ENCODE peak calls at places on chromosomes 3 and 15, in four cellular contexts. J is HepG2, E is K562, U is GM12878. B is an unnamed sample.

GRCh38 chr3:182544542-182544941 is 248.8 kb upstream of the ATP11B start:
- DNase-seq in J (no peak), E (no peak), U (no peak), B (no peak)

GRCh38 chr3:51063074-51063473 is 322.0 kb upstream of the MANF start:
- DNase-seq in J (no peak), E (no peak), U (no peak), B (no peak)

GRCh38 chr3:116378077-116378476 is 67.2 kb downstream of the LSAMP start:
- DNase-seq in J (no peak), E (no peak), U (no peak), B (no peak)

GRCh38 chr15:77032647-77033416 is 37.9 kb downstream of the PSTPIP1 start:
- DNase-seq in J (no peak), E (no peak), U (no peak), B (no peak)

GRCh38 chr3:17232442-17232841 is 347.7 kb downstream of the PLCL2 start:
- DNase-seq in J (no peak), E (no peak), U (no peak), B (no peak)

GRCh38 chr3:193488741-193489140 is 66.0 kb downstream of the ATP13A4 start:
- DNase-seq in J (no peak), E (no peak), U (no peak), B (no peak)

GRCh38 chr3:9250236-9250635 is 790 bp upstream of the SRGAP3 start:
- DNase-seq in J (no peak), E (no peak), U (no peak), B (no peak)

GRCh38 chr15:90580946-90581345 is 51.2 kb downstream of the CRTC3 start:
- DNase-seq in J (no peak), E (no peak), U (no peak), B (no peak)

GRCh38 chr15:74482661-74483060 is 21.7 kb upstream of the UBL7 start:
- DNase-seq in J (peak), E (no peak), U (no peak), B (no peak)

GRCh38 chr3:174308761-174309160 is 550.4 kb upstream of the NAALADL2 start:
- DNase-seq in J (no peak), E (no peak), U (no peak), B (no peak)

GRCh38 chr15:51094606-51095569 is at the start of gene TNFAIP8L3:
- DNase-seq in J (peak), E (no peak), U (no peak), B (peak)

GRCh38 chr15:51499379-51499976 is 123.1 kb downstream of the DMXL2 start:
- DNase-seq in J (peak), E (peak), U (no peak), B (peak)

GRCh38 chr3:133763797-133764734 is 17.9 kb downstream of the TF start:
- DNase-seq in J (no peak), E (no peak), U (no peak), B (no peak)

GRCh38 chr15:65393557-65393956 is 15.8 kb upstream of the IGDCC3 start:
- DNase-seq in J (no peak), E (no peak), U (no peak), B (no peak)

GRCh38 chr3:58151637-58152036 is 59.1 kb downstream of the DNASE1L3 start:
- DNase-seq in J (no peak), E (no peak), U (no peak), B (no peak)

GRCh38 chr3:127588675-127589577 is 1.6 kb downstream of the TPRA1 start:
- DNase-seq in J (peak), E (peak), U (no peak), B (no peak)

GRCh38 chr15:68391084-68391483 is 40.9 kb downstream of the ITGA11 start:
- DNase-seq in J (no peak), E (no peak), U (no peak), B (no peak)

GRCh38 chr15:28878209-28878608 is 7.6 kb upstream of the APBA2 start:
- DNase-seq in J (no peak), E (no peak), U (no peak), B (no peak)

GRCh38 chr15:39583586-39584265 is 2.8 kb downstream of the THBS1 start:
- DNase-seq in J (peak), E (peak), U (no peak), B (peak)

DNA sequence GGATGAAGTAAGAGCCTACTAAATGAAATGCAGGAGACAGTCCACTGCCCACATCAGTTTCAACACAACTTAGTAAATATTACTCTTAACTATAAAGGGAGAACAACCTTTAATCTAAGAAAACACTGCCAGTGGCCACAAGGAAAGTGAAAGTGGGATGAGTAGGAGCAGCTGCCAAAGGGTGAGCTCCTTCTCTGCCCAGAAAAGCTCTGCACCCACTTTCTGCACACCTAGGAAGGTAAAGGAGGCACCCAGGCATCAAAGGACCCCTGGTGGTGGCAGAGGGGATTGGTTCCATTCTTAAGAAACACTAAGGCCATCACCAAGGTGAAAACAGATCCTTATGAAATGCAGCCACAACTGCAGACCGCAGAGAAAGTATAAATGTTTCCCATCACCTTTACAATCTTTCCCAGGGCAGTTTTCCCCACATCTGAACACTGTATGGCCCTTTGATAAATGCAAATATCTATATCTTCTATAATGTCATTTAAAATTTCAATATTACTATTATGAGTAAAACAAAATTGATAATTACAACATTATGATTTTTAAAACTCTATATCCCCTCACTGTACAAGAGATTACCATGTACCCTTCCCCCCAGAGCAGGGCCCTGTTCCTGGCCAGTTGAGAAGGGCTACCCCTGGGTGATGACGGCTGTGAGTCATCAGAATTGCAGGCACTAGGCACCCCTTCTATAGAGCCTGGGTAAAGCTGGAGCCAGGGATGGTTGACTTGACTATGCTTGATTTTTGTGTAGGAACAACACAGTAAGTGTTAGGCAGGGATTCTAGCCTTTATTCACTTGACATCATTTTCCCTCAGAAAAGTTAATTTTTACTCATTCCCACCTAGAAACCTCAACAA is 92.0 kb downstream of the SNRK start:
- DNase-seq in J (peak), E (peak), U (peak), B (peak)
- TF ChIP-seq TARDBP in J (no peak), E (no peak), U (no peak), B (no peak)

DNA sequence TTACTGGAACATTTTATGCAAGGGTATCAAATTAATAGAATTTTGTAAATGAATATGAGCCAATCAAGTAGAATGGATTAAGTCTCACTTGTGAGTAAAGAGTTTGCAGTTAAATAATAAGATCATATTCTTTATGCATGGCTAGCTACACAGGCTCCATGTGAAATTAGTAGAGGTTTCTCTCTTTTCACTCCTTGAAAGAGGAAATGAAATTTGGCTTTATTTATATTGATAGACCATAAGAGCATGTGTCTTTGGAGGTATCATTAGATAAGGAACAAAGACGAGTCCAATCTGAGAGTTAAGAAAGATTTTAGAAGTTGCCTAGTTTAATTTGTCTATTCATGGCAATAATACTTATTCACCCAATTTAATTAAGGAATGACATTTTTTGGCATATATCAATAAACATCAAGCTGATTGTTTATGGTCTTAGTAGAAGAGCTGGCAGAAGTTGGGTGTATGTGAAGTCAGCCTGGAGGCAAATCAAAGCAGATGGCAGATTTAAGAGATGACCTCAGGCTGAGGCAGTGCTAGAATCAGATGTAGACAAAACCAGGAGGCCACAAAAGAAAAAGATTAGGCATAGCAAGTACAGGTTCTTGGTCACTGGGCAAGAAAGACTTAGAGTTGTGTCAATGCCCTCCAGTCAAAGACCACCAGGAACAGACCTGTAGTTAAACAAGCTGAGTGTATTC is 406.5 kb upstream of the ARHGEF26 start:
- DNase-seq in J (no peak), E (no peak), U (no peak), B (no peak)
- TF ChIP-seq TARDBP in J (no peak), E (no peak), U (no peak), B (no peak)

GRCh38 chr3:171347017-171347979 is 112.9 kb downstream of the TNIK start:
- DNase-seq in J (no peak), E (no peak), U (peak), B (no peak)
- TF ChIP-seq TARDBP in J (no peak), E (no peak), U (no peak), B (no peak)

DNA sequence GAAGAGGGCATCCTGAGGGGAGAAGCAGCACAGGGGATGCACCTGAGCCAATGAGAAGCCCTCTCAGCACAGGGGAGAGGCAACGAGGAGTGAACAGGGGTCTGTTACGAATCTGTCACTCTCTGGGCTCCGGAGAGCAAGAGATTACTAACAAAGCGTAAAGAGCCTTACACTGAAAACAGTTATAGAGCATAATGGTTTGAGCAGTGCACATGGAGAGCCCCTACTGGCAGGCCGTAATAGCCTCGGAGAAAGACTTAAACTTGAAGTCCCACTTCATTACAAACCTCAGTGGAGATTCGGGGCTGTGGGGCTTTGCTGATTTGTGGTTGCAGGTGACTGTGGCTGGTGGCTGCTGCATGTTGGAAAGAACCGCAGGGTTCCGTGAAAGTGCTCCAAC is 271.5 kb upstream of the TMC3 start:
- DNase-seq in J (no peak), E (no peak), U (no peak), B (no peak)
- TF ChIP-seq TARDBP in J (no peak), E (no peak), U (no peak), B (no peak)

B was measured in HEK293T.